ENCODE peak calls at places on chromosomes 11 and 22, in four cellular contexts. One of them, this sample, is unnamed.

GRCh38 chr11:12100886-12101285 is 9.5 kb upstream of the MICAL2 start:
- DNase-seq in K562: no peak
- DNase-seq in GM12878: no peak
- DNase-seq in H1: no peak
- DNase-seq in this sample: no peak

GRCh38 chr11:112752563-112752962 is 208.7 kb upstream of the NCAM1 start:
- DNase-seq in GM12878: no peak
- DNase-seq in K562: no peak
- DNase-seq in H1: no peak
- DNase-seq in this sample: no peak

GRCh38 chr11:108654994-108655631 is 9.8 kb upstream of the DDX10 start:
- DNase-seq in H1: no peak
- DNase-seq in K562: peak; percentile 72
- DNase-seq in GM12878: no peak
- DNase-seq in this sample: peak; percentile 43

GRCh38 chr11:9840460-9841004 is 176.7 kb downstream of the SWAP70 start:
- DNase-seq in H1: no peak
- DNase-seq in GM12878: no peak
- DNase-seq in K562: no peak
- DNase-seq in this sample: no peak

GRCh38 chr11:77495526-77495925 is 21.6 kb upstream of the PAK1 start:
- DNase-seq in GM12878: no peak
- DNase-seq in H1: no peak
- DNase-seq in K562: no peak
- DNase-seq in this sample: no peak

GRCh38 chr11:32231909-32232493 is 141.1 kb downstream of the RCN1 start:
- DNase-seq in GM12878: no peak
- DNase-seq in K562: peak; percentile 48
- DNase-seq in H1: peak; percentile 58
- DNase-seq in this sample: peak; percentile 13

GRCh38 chr11:61378713-61379313 is 13.6 kb upstream of the TMEM216 start:
- DNase-seq in GM12878: no peak
- DNase-seq in K562: no peak
- DNase-seq in H1: no peak
- DNase-seq in this sample: peak; percentile 49

GRCh38 chr11:17434108-17434507 is 42.5 kb downstream of the ABCC8 start:
- DNase-seq in K562: no peak
- DNase-seq in H1: no peak
- DNase-seq in GM12878: no peak
- DNase-seq in this sample: no peak

GRCh38 chr22:18110194-18110943 is at the start of gene TUBA8:
- DNase-seq in GM12878: no peak
- DNase-seq in H1: peak; percentile 61
- DNase-seq in K562: no peak
- DNase-seq in this sample: no peak

GRCh38 chr11:75223954-75224643 is 16.5 kb upstream of the TPBGL start:
- DNase-seq in GM12878: no peak
- DNase-seq in H1: no peak
- DNase-seq in K562: peak; percentile 29
- DNase-seq in this sample: peak; percentile 17

GRCh38 chr11:58444285-58444684 is 2.2 kb upstream of the OR5B12 start:
- DNase-seq in H1: no peak
- DNase-seq in K562: no peak
- DNase-seq in GM12878: no peak
- DNase-seq in this sample: peak; percentile 39

GRCh38 chr11:21205205-21205604 is 535.8 kb downstream of the NELL1 start:
- DNase-seq in H1: peak; percentile 42
- DNase-seq in GM12878: no peak
- DNase-seq in K562: no peak
- DNase-seq in this sample: no peak

GRCh38 chr11:74679513-74679865 is 51.7 kb downstream of the CHRDL2 start:
- DNase-seq in K562: no peak
- DNase-seq in GM12878: no peak
- DNase-seq in H1: peak; percentile 38
- DNase-seq in this sample: no peak

GRCh38 chr11:35953081-35953480 is 9.2 kb downstream of the LDLRAD3 start:
- DNase-seq in GM12878: no peak
- DNase-seq in K562: no peak
- DNase-seq in H1: no peak
- DNase-seq in this sample: no peak

GRCh38 chr22:45453764-45454163 is 40.3 kb downstream of the RIBC2 start:
- DNase-seq in K562: no peak
- DNase-seq in GM12878: no peak
- DNase-seq in H1: no peak
- DNase-seq in this sample: no peak

GRCh38 chr11:47152953-47153950 is 23.4 kb downstream of the ARFGAP2 start:
- DNase-seq in GM12878: peak; percentile 7
- DNase-seq in K562: peak; percentile 77
- DNase-seq in H1: peak; percentile 97
- DNase-seq in this sample: peak; percentile 63

GRCh38 chr11:762421-763072 is 14.7 kb downstream of the GATD1 start:
- DNase-seq in K562: no peak
- DNase-seq in GM12878: no peak
- DNase-seq in H1: no peak
- DNase-seq in this sample: no peak

GRCh38 chr22:26435327-26436093 is 6.5 kb downstream of the ASPHD2 start:
- DNase-seq in K562: no peak
- DNase-seq in GM12878: no peak
- DNase-seq in H1: no peak
- DNase-seq in this sample: no peak

GRCh38 chr22:43398910-43399309 is 12.9 kb upstream of the MPPED1 start:
- DNase-seq in GM12878: no peak
- DNase-seq in H1: no peak
- DNase-seq in K562: no peak
- DNase-seq in this sample: no peak

GRCh38 chr11:86893235-86893634 is 62.0 kb downstream of the FZD4 start:
- DNase-seq in GM12878: no peak
- DNase-seq in K562: no peak
- DNase-seq in H1: no peak
- DNase-seq in this sample: no peak

GRCh38 chr22:36891646-36892045 is 21.8 kb upstream of the CSF2RB start:
- DNase-seq in K562: no peak
- DNase-seq in H1: no peak
- DNase-seq in GM12878: no peak
- DNase-seq in this sample: no peak

GRCh38 chr11:2553198-2553597 is 108.4 kb downstream of the KCNQ1 start:
- DNase-seq in K562: no peak
- DNase-seq in GM12878: no peak
- DNase-seq in H1: no peak
- DNase-seq in this sample: no peak

GRCh38 chr11:2555376-2555775 is 110.6 kb downstream of the KCNQ1 start:
- DNase-seq in GM12878: no peak
- DNase-seq in K562: no peak
- DNase-seq in H1: no peak
- DNase-seq in this sample: no peak

GRCh38 chr11:2555891-2556290 is 111.1 kb downstream of the KCNQ1 start:
- DNase-seq in H1: no peak
- DNase-seq in GM12878: no peak
- DNase-seq in K562: no peak
- DNase-seq in this sample: no peak

GRCh38 chr11:2553886-2554285 is 109.1 kb downstream of the KCNQ1 start:
- DNase-seq in K562: no peak
- DNase-seq in GM12878: no peak
- DNase-seq in H1: no peak
- DNase-seq in this sample: no peak

DNA sequence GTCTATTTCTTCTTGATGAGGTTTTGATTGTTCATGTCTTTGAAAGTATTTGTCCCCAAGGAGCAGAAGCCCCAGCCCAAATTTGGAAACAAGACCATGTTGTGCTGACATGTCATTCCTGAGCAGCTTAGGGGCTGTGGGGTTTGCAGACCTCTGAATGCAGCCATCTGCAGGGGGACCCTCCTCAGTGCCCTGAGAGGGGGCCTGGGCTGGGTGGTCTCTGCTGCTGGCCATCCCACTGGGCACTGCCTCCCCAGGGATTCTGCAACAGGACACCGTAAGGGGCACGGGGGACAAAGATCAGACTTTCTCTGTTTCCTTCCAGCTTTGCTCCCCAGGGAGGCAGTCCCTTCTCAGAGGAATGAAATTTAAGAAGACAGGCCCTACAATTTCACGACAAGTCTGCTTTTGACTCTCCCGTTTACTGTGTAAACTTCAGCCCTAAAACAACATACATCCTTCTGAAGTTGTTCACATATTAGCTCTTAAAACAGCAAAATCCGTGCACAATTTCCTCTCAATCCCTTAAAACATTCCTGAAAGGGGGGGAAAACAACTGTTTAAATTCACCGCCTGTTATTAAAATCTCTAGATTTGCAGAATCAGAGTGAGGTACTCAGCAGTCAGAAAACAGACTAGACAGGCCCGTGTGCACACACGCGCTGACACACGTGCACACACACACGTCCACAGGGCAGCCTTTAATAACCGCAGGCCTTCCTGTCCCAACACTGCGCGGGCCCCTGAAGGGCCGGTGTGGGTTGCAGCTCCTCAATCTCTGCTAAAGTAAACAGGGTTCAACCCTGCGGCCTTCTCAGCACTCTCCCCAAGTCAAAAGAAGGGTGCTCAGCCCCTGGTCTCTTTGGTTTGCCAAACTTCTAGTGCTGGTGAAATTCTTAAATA is 109.8 kb downstream of the KCNQ1 start:
- DNase-seq in H1: no peak
- DNase-seq in GM12878: no peak
- DNase-seq in K562: no peak
- DNase-seq in this sample: no peak
- TF ChIP-seq BRCA1 in H1: no peak
- TF ChIP-seq BRCA1 in GM12878: no peak
- TF ChIP-seq BRCA1 in K562: no peak
- TF ChIP-seq BRCA1 in this sample: no peak

GRCh38 chr11:88310246-88310645 is 27.3 kb downstream of the CTSC start:
- DNase-seq in H1: no peak
- DNase-seq in K562: no peak
- DNase-seq in GM12878: no peak
- DNase-seq in this sample: no peak
- TF ChIP-seq HDAC2 in H1: no peak
- TF ChIP-seq HDAC2 in K562: no peak
- TF ChIP-seq HDAC2 in GM12878: no peak
- TF ChIP-seq HDAC2 in this sample: no peak

GRCh38 chr22:48340191-48340590 is 1487.5 kb downstream of the BRD1 start:
- DNase-seq in GM12878: no peak
- DNase-seq in H1: no peak
- DNase-seq in K562: no peak
- DNase-seq in this sample: no peak
- TF ChIP-seq BRCA1 in GM12878: no peak
- TF ChIP-seq BRCA1 in H1: no peak
- TF ChIP-seq BRCA1 in K562: no peak
- TF ChIP-seq BRCA1 in this sample: no peak

DNA sequence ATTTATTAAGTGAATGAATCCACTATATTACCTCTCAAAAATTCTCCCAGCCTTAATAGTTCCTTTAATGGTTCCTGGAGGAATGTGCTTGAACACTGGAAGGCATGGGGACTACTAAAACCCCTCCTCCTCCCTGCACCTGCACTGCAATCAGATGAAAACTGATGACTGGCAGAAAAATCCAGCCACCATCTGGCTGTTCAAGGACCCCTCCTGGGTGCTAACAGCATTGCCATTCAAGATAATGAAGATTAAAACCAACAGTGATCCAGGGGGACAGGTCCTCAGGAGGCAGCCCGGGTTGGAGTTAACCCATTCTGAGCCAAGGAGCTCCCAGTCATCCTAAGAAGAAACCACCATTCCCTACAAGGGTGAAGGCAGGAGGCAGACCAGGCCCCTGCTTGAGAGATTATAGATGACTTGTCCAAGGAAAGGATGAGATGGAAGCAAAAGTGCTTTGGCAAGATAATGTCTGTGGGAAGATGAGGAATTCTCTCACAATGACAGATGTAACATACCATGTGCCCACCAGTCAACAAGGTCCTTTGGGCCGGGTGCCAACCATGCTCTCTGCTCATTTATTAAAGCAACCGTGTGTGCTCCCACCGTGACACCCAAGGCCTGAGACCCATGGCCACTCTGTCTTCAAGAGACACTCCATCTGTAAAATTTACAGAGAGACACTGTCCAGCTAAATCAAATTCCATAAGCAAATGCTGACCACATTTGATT is 90.6 kb downstream of the LARGE1 start:
- DNase-seq in H1: no peak
- DNase-seq in K562: no peak
- DNase-seq in GM12878: no peak
- DNase-seq in this sample: no peak
- TF ChIP-seq HDAC2 in H1: no peak
- TF ChIP-seq HDAC2 in K562: no peak
- TF ChIP-seq HDAC2 in GM12878: no peak
- TF ChIP-seq HDAC2 in this sample: no peak

GRCh38 chr11:4645974-4646373 is 2.2 kb downstream of the OR51E1 start:
- DNase-seq in H1: no peak
- DNase-seq in K562: no peak
- DNase-seq in GM12878: no peak
- DNase-seq in this sample: no peak
- TF ChIP-seq BRCA1 in H1: no peak
- TF ChIP-seq BRCA1 in K562: no peak
- TF ChIP-seq BRCA1 in GM12878: no peak
- TF ChIP-seq BRCA1 in this sample: no peak

GRCh38 chr22:19824197-19825015 is 30.3 kb downstream of the GNB1L start:
- DNase-seq in K562: no peak
- DNase-seq in H1: peak; percentile 47
- DNase-seq in GM12878: no peak
- DNase-seq in this sample: peak; percentile 41

GRCh38 chr22:19826619-19826950 is 28.1 kb downstream of the GNB1L start:
- DNase-seq in K562: no peak
- DNase-seq in H1: no peak
- DNase-seq in GM12878: no peak
- DNase-seq in this sample: no peak

GRCh38 chr22:19823638-19824196 is 31.0 kb downstream of the GNB1L start:
- DNase-seq in H1: peak; percentile 43
- DNase-seq in K562: no peak
- DNase-seq in GM12878: no peak
- DNase-seq in this sample: peak; percentile 62

GRCh38 chr22:19825904-19826618 is 28.6 kb downstream of the GNB1L start:
- DNase-seq in H1: no peak
- DNase-seq in GM12878: no peak
- DNase-seq in K562: no peak
- DNase-seq in this sample: no peak

DNA sequence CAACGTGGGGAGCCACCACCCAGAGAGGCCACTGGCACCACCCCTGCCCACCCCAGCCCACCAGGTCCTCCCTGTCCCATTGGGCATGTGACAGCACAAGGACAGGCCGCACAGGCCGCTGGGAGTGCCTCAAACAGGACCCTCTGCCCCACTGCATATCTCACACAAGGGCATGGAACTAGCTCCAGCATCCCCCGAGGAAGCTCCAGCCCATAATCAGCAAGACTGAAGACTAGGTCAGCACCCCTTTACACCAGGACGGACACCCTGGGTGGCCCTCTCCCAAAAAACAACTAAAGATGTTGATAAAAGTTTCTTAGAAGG is 29.7 kb downstream of the GNB1L start:
- DNase-seq in H1: peak; percentile 42
- DNase-seq in GM12878: no peak
- DNase-seq in K562: no peak
- DNase-seq in this sample: no peak
- TF ChIP-seq HDAC2 in H1: no peak
- TF ChIP-seq HDAC2 in GM12878: no peak
- TF ChIP-seq HDAC2 in K562: no peak
- TF ChIP-seq HDAC2 in this sample: no peak